ENCODE peak calls at places on chromosomes 12 and 14, in six cellular contexts. J is substantia nigra, P is NCI-H82, R is H4, G is HL-60, O is nucleus accumbens. W is an unnamed sample.

GRCh38 chr14:27123162-27123561 is 525.3 kb upstream of the NOVA1 start:
- DNase-seq in P (no peak), J (no peak), G (no peak), O (no peak), R (no peak), W (no peak)

GRCh38 chr12:60281522-60281921 is 685.7 kb downstream of the SLC16A7 start:
- DNase-seq in J (no peak), R (no peak), G (no peak), O (no peak), P (no peak), W (no peak)

GRCh38 chr12:2347844-2348476 is 295.2 kb downstream of the CACNA1C start:
- DNase-seq in R (no peak), P (no peak), G (no peak), O (no peak), J (no peak), W (no peak)

GRCh38 chr12:32549675-32550079 is 129.4 kb upstream of the DNM1L start:
- DNase-seq in R (no peak), J (no peak), G (no peak), O (no peak), P (no peak), W (peak)

GRCh38 chr12:104314242-104314614 is 10.7 kb downstream of the EID3 start:
- DNase-seq in G (no peak), J (no peak), O (no peak), P (no peak), R (no peak), W (no peak)

GRCh38 chr14:102525213-102526143 is 15.9 kb upstream of the ANKRD9 start:
- DNase-seq in J (no peak), P (peak), G (peak), R (peak), O (no peak), W (no peak)

GRCh38 chr14:105944632-105945610 is 418.5 kb downstream of the TMEM121 start:
- DNase-seq in J (no peak), R (peak), P (peak), O (no peak), G (peak), W (no peak)

GRCh38 chr12:50313256-50313931 is 30.1 kb upstream of the LIMA1 start:
- DNase-seq in P (no peak), O (no peak), G (no peak), R (no peak), J (no peak), W (no peak)

GRCh38 chr14:101927859-101928258 is 36.5 kb upstream of the DYNC1H1 start:
- DNase-seq in R (peak), P (peak), J (no peak), O (no peak), G (peak), W (no peak)

GRCh38 chr12:91111366-91112321 is at the start of gene LUM:
- DNase-seq in R (peak), O (no peak), G (no peak), J (no peak), P (peak), W (peak)

GRCh38 chr12:93060666-93061413 is 131.7 kb upstream of the EEA1 start:
- DNase-seq in P (peak), O (no peak), R (no peak), J (no peak), G (no peak), W (peak)

GRCh38 chr12:122336015-122336946 is 70.0 kb upstream of the VPS33A start:
- DNase-seq in R (peak), P (peak), G (peak), O (no peak), J (no peak), W (no peak)

W was measured in midbrain.